ENCODE peak calls at places on chromosomes 5 and 9, in nine cellular contexts. M is hepatocyte, D is stomach, V is heart left ventricle, L is spleen, F is psoas muscle, I is body of pancreas, B is cardiac muscle cell, U is ovary. O is an unnamed sample. For H3K27me3 and H3K4me1, the result is how much of the 10 kb centered on the place peaks cover.

GRCh38 chr5:90381213-90381929 is 28.2 kb downstream of the CETN3 start:
- DNase-seq in V (no peak), U (no peak), B (no peak), L (no peak), M (no peak), F (no peak), I (no peak), D (no peak), O (no peak)

GRCh38 chr9:134913041-134913712 is 4.5 kb downstream of the FCN1 start:
- DNase-seq in I (no peak), F (peak), U (no peak), B (no peak), V (no peak), M (no peak), D (no peak), L (no peak), O (no peak)

GRCh38 chr9:37682951-37683350 is 32.2 kb downstream of the FRMPD1 start:
- DNase-seq in F (no peak), U (no peak), V (no peak), M (no peak), L (no peak), D (no peak), I (no peak), B (no peak), O (no peak)

GRCh38 chr5:167671176-167671575 is 620.3 kb upstream of the WWC1 start:
- DNase-seq in F (no peak), L (no peak), D (no peak), B (no peak), M (no peak), I (no peak), V (no peak), U (no peak), O (no peak)

GRCh38 chr5:140741967-140742366 is 41.7 kb downstream of the ZMAT2 start:
- DNase-seq in F (no peak), U (no peak), M (no peak), B (no peak), D (no peak), I (no peak), V (no peak), L (no peak), O (no peak)

GRCh38 chr9:95095619-95096355 is 221.7 kb downstream of the FANCC start:
- DNase-seq in F (no peak), L (no peak), M (no peak), D (no peak), V (no peak), B (no peak), U (no peak), I (no peak), O (no peak)

GRCh38 chr5:82396871-82397514 is 118.8 kb upstream of the RPS23 start:
- DNase-seq in U (peak), I (peak), V (peak), B (peak), D (peak), L (no peak), M (peak), F (peak), O (no peak)

GRCh38 chr9:138072161-138072842 is 194.7 kb downstream of the CACNA1B start:
- DNase-seq in F (no peak), D (peak), U (no peak), L (peak), M (no peak), I (no peak), B (no peak), V (no peak), O (no peak)

GRCh38 chr9:93962561-93963440 is 7.6 kb upstream of the BARX1 start:
- DNase-seq in D (peak), B (peak), L (peak), M (peak), U (peak), F (peak), V (peak), I (peak), O (peak)

GRCh38 chr9:73118898-73119554 is 32.6 kb upstream of the ANXA1 start:
- DNase-seq in B (peak), V (no peak), M (no peak), I (no peak), U (no peak), F (no peak), D (no peak), L (no peak), O (no peak)

GRCh38 chr9:85292261-85292660 is 449.5 kb downstream of the AGTPBP1 start:
- DNase-seq in D (no peak), F (no peak), U (no peak), L (no peak), I (no peak), V (no peak), B (no peak), M (no peak), O (no peak)

GRCh38 chr5:80146036-80146435 is 109.8 kb downstream of the SERINC5 start:
- DNase-seq in L (no peak), I (no peak), F (no peak), D (no peak), U (no peak), B (no peak), M (no peak), V (no peak), O (no peak)

GRCh38 chr9:87276327-87276841 is 221.3 kb upstream of the DAPK1 start:
- DNase-seq in F (no peak), V (no peak), U (no peak), B (peak), L (no peak), D (no peak), M (no peak), I (no peak), O (no peak)

DNA sequence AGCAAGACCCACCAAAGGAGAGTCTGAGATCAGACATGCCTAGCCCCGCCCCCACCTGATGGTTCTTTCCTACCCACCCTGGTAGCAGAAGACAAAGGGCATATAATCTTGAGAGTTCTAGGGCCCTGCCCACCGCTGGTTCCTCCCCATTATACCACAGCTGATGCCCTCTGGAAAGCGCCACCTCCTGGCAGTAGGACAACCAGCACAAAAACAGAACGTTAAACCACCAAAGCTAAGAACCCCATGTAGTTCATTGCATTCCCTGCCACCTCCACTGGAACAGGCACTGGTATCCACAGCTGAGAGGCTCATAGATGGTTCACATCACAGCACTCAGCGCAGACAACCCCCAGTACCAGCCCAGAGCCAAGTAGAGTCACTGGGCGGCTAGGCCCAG is 81.2 kb upstream of the TRPC7 start:
- DNase-seq in V (no peak), U (no peak), M (no peak), F (no peak), L (no peak), B (no peak), D (no peak), I (no peak), O (no peak)
- TF ChIP-seq CTCF in V (no peak), U (no peak), M (no peak), F (no peak), L (no peak), B (no peak), D (no peak), I (no peak), O (no peak)

DNA sequence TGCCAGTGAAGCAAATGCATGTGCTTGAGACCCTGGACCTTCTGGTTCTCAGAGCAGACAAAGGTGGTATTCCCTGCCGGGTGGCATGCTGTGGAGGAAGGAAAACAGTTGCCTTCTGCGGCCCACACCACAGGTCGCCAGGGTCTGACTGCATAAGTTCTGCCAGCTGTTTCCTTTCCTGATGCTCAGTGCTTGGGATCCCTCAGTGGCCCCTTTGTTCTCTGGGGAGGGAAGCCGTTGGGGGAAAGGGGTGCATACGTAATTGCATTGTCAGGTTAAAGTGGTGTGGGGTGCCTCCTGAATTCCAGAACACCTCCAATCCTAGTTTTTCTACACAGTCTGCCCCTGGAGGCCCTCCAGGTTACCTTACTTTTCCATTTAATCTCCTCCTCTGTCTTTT is 43.1 kb upstream of the SLC2A8 start:
- DNase-seq in M (no peak), D (no peak), B (no peak), I (no peak), L (no peak), F (no peak), V (no peak), U (no peak), O (no peak)
- H3K27me3 ChIP-seq in M (under half), D (under half), B (under half), I (under half), L (under half), F (under half), V (under half), U (under half), O (under half)

GRCh38 chr5:148807845-148808244 is 18.6 kb upstream of the ADRB2 start:
- DNase-seq in M (peak), B (no peak), F (no peak), L (no peak), D (no peak), U (no peak), I (no peak), V (no peak), O (no peak)
- H3K4me1 ChIP-seq in M (under half), B (half or more), F (under half), L (half or more), D (under half), U (under half), I (under half), V (under half), O (under half)

GRCh38 chr5:23506329-23507236 is 826 bp upstream of the PRDM9 start:
- DNase-seq in U (no peak), V (no peak), B (peak), L (no peak), I (no peak), M (peak), F (no peak), D (no peak), O (no peak)
- TF ChIP-seq CTCF in U (no peak), V (no peak), B (peak), L (no peak), I (no peak), M (peak), F (no peak), D (no peak), O (no peak)

GRCh38 chr5:35122819-35123218 is 75.1 kb upstream of the AGXT2 start:
- DNase-seq in M (no peak), F (no peak), V (no peak), I (no peak), L (no peak), D (no peak), U (no peak), B (no peak), O (no peak)
- H3K27me3 ChIP-seq in M (under half), F (under half), V (under half), I (under half), L (under half), D (under half), U (under half), B (under half), O (under half)

GRCh38 chr5:151002250-151002649 is 18.1 kb upstream of the GPX3 start:
- DNase-seq in L (no peak), U (no peak), F (no peak), V (no peak), B (peak), M (no peak), D (no peak), I (no peak), O (no peak)
- H3K4me1 ChIP-seq in L (under half), U (under half), F (under half), V (under half), B (under half), M (under half), D (under half), I (under half), O (under half)